ENCODE peak calls at places on chromosomes 11 and 22, in six cellular contexts. F is GM12891, O is GM12878, B is HepG2, H is H1, C is K562. L is an unnamed sample.

GRCh38 chr11:26599421-26599820 is 27.4 kb upstream of the MUC15 start:
- DNase-seq in B (no peak), F (no peak), C (no peak), H (no peak), O (no peak), L (no peak)

GRCh38 chr11:72238040-72238450 is 5.9 kb downstream of the PHOX2A start:
- DNase-seq in F (peak), H (peak), C (peak), B (peak), O (no peak), L (peak)

GRCh38 chr11:30128269-30128932 is 102.4 kb upstream of the FSHB start:
- DNase-seq in H (no peak), O (no peak), F (no peak), C (peak), B (peak), L (no peak)

GRCh38 chr22:45882881-45883810 is 93.8 kb downstream of the WNT7B start:
- DNase-seq in B (no peak), H (no peak), O (no peak), C (no peak), F (no peak), L (no peak)

GRCh38 chr11:12508151-12508740 is 130.9 kb downstream of the PARVA start:
- DNase-seq in B (no peak), F (no peak), C (no peak), H (no peak), O (no peak), L (no peak)

GRCh38 chr11:14075118-14075601 is 112.6 kb downstream of the SPON1 start:
- DNase-seq in F (no peak), O (no peak), H (no peak), C (no peak), B (no peak), L (no peak)

GRCh38 chr11:119236891-119237290 is 30.8 kb downstream of the CBL start:
- DNase-seq in F (no peak), H (no peak), O (no peak), C (no peak), B (no peak), L (no peak)

GRCh38 chr11:14347991-14348390 is 11.0 kb downstream of the RRAS2 start:
- DNase-seq in O (no peak), H (no peak), F (no peak), C (no peak), B (no peak), L (no peak)

GRCh38 chr11:9646324-9646723 is 17.6 kb upstream of the SWAP70 start:
- DNase-seq in F (no peak), O (no peak), C (no peak), H (no peak), B (no peak), L (no peak)

GRCh38 chr22:45534339-45535192 is 31.9 kb downstream of the FBLN1 start:
- DNase-seq in C (no peak), O (no peak), F (no peak), H (no peak), B (no peak), L (no peak)

GRCh38 chr11:122717264-122717867 is 61.8 kb downstream of the UBASH3B start:
- DNase-seq in C (no peak), H (no peak), O (peak), B (no peak), F (peak), L (peak)

GRCh38 chr22:16964366-16964765 is 43.7 kb downstream of the GAB4 start:
- DNase-seq in C (no peak), B (no peak), H (no peak), O (no peak), F (no peak), L (no peak)

GRCh38 chr22:23815781-23816551 is 22.8 kb downstream of the DERL3 start:
- DNase-seq in H (no peak), C (no peak), O (no peak), F (no peak), B (no peak), L (no peak)

GRCh38 chr22:50620861-50621490 is 7.0 kb downstream of the ARSA start:
- DNase-seq in H (no peak), C (no peak), O (peak), F (no peak), B (peak), L (no peak)

GRCh38 chr11:66106786-66107599 is 36.9 kb downstream of the PACS1 start:
- DNase-seq in H (no peak), O (no peak), F (no peak), B (peak), C (no peak), L (no peak)

GRCh38 chr11:10588904-10589303 is 20.4 kb upstream of the LYVE1 start:
- DNase-seq in F (no peak), C (peak), B (no peak), H (no peak), O (no peak), L (no peak)

GRCh38 chr11:114049050-114049449 is 10.5 kb upstream of the ZBTB16 start:
- DNase-seq in F (no peak), O (no peak), C (no peak), H (no peak), B (no peak), L (no peak)
- TF ChIP-seq POLR2AphosphoS5 in F (no peak), O (no peak), C (no peak), H (no peak), B (no peak), L (no peak)

GRCh38 chr22:36715647-36716046 is 12.1 kb upstream of the CACNG2 start:
- DNase-seq in B (no peak), C (no peak), H (no peak), O (no peak), F (no peak), L (no peak)
- TF ChIP-seq TAF1 in B (no peak), C (no peak), H (no peak), O (no peak), F (no peak), L (no peak)

GRCh38 chr11:47215366-47215925 is 672 bp downstream of the DDB2 start:
- DNase-seq in B (peak), F (no peak), O (peak), C (no peak), H (no peak), L (no peak)
- TF ChIP-seq POLR2A in B (no peak), F (peak), O (no peak), C (no peak), H (no peak), L (no peak)

GRCh38 chr11:45730014-45730413 is 64.6 kb upstream of the CHST1 start:
- DNase-seq in F (no peak), C (no peak), H (no peak), O (no peak), B (no peak), L (no peak)
- TF ChIP-seq POLR2AphosphoS5 in F (no peak), C (no peak), H (no peak), O (no peak), B (no peak), L (no peak)

L was measured in GM12892.